ENCODE peak calls at places on chromosomes 2 and 18, in seven cellular contexts. H is adrenal gland, D is neural progenitor cell, O is lower leg skin, R is GM12865, E is stomach, F is astrocyte of the spinal cord. B is an unnamed sample.

GRCh38 chr2:148237911-148238310 is 217.0 kb downstream of the MBD5 start:
- DNase-seq in O (no peak), E (no peak), F (no peak), H (no peak), R (no peak), D (no peak), B (no peak)

GRCh38 chr2:136075466-136075865 is 42.5 kb downstream of the CXCR4 start:
- DNase-seq in D (no peak), R (no peak), O (no peak), H (no peak), F (no peak), E (no peak), B (no peak)

GRCh38 chr18:49021076-49021432 is 70.3 kb upstream of the SMAD7 start:
- DNase-seq in D (no peak), E (no peak), R (no peak), H (peak), F (no peak), O (no peak), B (no peak)

GRCh38 chr18:28905509-28905908 is 728.6 kb upstream of the CDH2 start:
- DNase-seq in O (no peak), D (no peak), H (no peak), E (no peak), F (peak), R (no peak), B (no peak)

GRCh38 chr2:16320716-16321115 is 344.9 kb downstream of the CYRIA start:
- DNase-seq in E (no peak), H (no peak), O (no peak), F (no peak), R (no peak), D (peak), B (no peak)

GRCh38 chr2:187976667-187977333 is 314.9 kb upstream of the GULP1 start:
- DNase-seq in F (no peak), E (no peak), D (peak), H (no peak), O (no peak), R (no peak), B (no peak)

GRCh38 chr2:223949241-223949640 is 4.1 kb upstream of the WDFY1 start:
- DNase-seq in R (peak), O (no peak), F (no peak), H (no peak), E (no peak), D (no peak), B (no peak)

GRCh38 chr2:176595986-176596385 is 326.7 kb downstream of the MTX2 start:
- DNase-seq in E (no peak), H (no peak), D (no peak), F (peak), R (no peak), O (no peak), B (no peak)

GRCh38 chr2:172600644-172601043 is 44.8 kb downstream of the PDK1 start:
- DNase-seq in F (no peak), D (no peak), H (no peak), E (no peak), O (no peak), R (no peak), B (no peak)

GRCh38 chr18:43092539-43092938 is 22.9 kb downstream of the RIT2 start:
- DNase-seq in H (no peak), F (no peak), E (no peak), O (no peak), R (no peak), D (no peak), B (no peak)

GRCh38 chr2:29923110-29923721 is 1.8 kb upstream of the ALK start:
- DNase-seq in D (peak), H (peak), E (peak), R (peak), O (no peak), F (peak), B (peak)

GRCh38 chr2:98730053-98730850 is 680 bp downstream of the MGAT4A start:
- DNase-seq in H (peak), R (peak), E (peak), F (no peak), D (peak), O (peak), B (no peak)

GRCh38 chr2:69559696-69560482 is 83.7 kb downstream of the AAK1 start:
- DNase-seq in R (peak), F (peak), O (no peak), H (no peak), E (no peak), D (peak), B (peak)

GRCh38 chr2:58056201-58056916 is 9.8 kb downstream of the VRK2 start:
- DNase-seq in E (no peak), O (no peak), H (no peak), R (no peak), F (no peak), D (no peak), B (no peak)

GRCh38 chr2:191013876-191014652 is at the start of gene STAT1:
- DNase-seq in E (peak), F (peak), D (peak), R (peak), H (peak), O (peak), B (peak)
- H3K4me3 ChIP-seq in E (peak), F (peak), D (peak), R (peak), H (peak), O (peak), B (peak)

GRCh38 chr2:332592-332991 is 44.7 kb upstream of the ALKAL2 start:
- DNase-seq in O (no peak), H (no peak), E (no peak), D (no peak), R (no peak), F (no peak), B (no peak)
- TF ChIP-seq CTCF in O (no peak), H (no peak), E (no peak), D (peak), R (no peak), F (peak), B (no peak)

GRCh38 chr18:24491882-24492281 is 31.4 kb downstream of the HRH4 start:
- DNase-seq in E (no peak), O (no peak), D (no peak), R (peak), H (no peak), F (no peak), B (no peak)
- H3K4me3 ChIP-seq in E (no peak), O (no peak), D (no peak), R (no peak), H (no peak), F (no peak), B (no peak)

GRCh38 chr18:6731197-6731596 is 1.7 kb downstream of the ARHGAP28 start:
- DNase-seq in F (peak), O (no peak), H (no peak), E (no peak), D (peak), R (no peak), B (peak)

GRCh38 chr18:6732952-6733351 is 3.4 kb downstream of the ARHGAP28 start:
- DNase-seq in O (no peak), D (no peak), H (no peak), E (no peak), R (no peak), F (no peak), B (no peak)

GRCh38 chr18:6728809-6729246 is 688 bp upstream of the ARHGAP28 start:
- DNase-seq in F (no peak), D (no peak), E (no peak), H (no peak), R (no peak), O (no peak), B (no peak)

GRCh38 chr18:6728318-6728717 is 1.2 kb upstream of the ARHGAP28 start:
- DNase-seq in E (no peak), R (no peak), O (no peak), F (no peak), D (no peak), H (no peak), B (no peak)

DNA sequence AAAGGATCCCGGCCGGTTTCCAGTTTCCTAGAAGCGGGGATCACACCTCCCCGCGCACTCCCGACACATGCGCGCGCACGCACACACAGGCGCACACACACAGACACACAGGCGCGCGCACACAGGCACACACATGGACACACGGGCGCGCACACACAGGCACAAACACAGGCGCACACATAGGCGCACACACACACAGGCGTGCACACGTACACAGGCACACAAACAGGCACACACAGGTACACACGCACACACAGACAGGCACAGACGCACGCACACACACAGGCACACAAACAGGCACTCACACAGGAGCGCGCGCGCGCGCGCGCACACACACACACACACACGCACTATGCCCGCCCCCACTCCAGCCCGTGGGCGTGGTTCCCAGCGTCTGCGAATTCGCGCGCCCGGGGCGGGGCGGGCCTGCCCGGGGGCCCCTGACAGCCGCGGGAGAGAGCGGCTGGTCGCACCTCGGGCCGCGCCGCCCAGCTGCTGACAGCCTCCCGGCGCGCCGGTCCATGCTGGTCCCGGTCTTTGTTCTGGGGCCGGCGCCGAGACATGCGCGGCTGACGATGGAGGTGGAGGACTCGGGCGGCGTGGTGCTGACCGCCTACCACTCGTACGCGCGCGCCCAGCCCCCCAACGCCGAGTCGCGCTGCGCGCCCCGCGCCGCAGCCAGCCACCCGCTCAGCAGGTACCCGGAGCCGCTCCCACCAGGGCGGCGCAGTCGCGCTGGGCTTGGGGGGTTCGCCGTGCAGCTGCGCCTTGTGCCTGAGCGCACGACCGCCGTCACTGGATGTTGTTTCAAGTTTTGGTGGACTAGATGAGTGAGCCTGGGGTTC is at the start of gene ARHGAP28:
- DNase-seq in R (peak), D (peak), E (peak), O (peak), H (peak), F (peak), B (peak)
- TF ChIP-seq CTCF in R (no peak), D (peak), E (no peak), O (no peak), H (peak), F (peak), B (no peak)

DNA sequence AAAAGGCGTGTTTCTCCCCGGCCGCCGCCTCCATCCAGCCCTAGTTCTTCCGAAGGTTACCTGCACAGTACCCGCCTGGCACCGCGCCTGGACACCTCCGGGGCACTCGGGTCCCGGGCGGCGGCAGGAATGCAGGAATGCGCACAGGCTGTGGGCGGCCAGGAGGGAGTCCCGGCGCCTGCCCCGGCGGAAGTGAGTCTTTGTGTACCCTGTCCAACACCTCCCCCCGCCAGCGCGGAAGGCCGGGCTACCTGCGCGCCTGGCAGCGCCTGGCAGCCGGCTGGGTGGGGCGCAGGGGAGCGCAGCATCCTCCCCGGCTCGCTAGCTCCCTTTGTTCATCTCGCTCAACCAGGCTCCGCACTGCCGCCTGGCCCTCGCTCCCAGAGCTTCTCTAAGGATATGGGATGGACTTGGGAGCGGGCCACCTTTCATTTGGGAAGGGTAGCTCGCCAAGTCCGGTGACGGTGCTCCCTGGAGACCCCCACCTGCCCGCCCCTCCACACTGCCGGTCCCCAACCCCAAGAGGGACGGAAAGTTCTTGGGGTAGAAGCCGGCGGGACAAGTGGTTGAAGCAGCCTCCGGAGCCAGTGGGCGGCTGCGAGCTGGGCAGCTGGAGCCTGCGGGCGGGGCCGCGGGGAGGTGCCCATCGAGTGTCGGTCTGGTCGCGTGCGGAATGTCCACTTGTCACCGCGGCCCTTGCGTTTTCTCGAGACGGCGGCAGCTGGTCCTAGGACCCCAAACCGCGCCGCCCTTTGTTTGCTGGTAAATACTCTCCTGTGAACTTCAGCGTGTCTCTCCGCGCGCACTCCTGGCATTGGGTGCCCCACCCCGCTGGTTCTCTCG is 1.2 kb upstream of the ST6GAL2 start:
- DNase-seq in O (no peak), H (no peak), R (no peak), F (peak), D (peak), E (peak), B (no peak)
- H3K4me3 ChIP-seq in O (no peak), H (no peak), R (no peak), F (peak), D (peak), E (peak), B (peak)

GRCh38 chr2:127526142-127526939 is at the start of gene IWS1:
- DNase-seq in F (peak), H (peak), D (peak), O (peak), R (peak), E (peak), B (peak)
- TF ChIP-seq CTCF in F (peak), H (peak), D (peak), O (no peak), R (peak), E (peak), B (peak)

DNA sequence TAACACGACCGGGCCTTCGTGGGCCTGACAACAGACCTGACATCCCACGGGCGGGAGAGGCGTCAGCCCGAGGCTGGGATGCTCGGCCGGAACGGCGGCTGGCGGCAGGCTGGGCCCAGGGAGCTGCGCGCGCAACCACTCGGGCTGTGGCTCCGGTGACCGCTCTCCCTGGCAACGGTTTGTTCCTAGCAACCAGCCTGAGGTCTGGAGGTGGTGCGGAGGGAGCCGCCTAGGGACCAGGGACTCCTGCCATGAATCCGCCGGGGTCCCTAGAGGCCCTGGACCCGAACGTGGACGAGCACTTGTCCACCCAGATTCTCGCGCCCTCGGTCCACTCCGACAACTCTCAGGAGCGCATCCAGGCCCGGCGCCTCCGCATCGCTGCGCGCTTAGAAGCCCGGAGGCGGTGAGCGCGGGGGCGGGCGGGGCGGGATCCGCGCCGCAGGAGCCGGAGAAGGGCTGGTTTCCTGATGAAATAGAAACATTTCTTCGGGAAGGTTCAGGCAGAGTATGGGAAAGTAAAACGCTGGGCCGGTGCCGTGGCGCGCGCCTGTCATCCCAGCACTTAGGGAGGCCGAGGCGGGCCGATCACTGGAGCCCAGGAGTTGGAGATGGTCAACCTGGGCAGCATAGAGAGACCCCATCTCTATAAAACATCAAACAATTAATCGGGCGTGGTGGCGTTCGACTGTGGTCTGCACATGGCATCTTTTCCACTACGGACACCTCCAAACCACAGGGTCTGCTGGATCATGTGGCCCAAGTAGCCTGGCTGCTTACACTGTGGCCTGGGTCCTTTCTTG is at the start of gene DRC1:
- DNase-seq in R (no peak), H (peak), D (peak), E (peak), O (no peak), F (peak), B (peak)
- H3K4me3 ChIP-seq in R (no peak), H (no peak), D (peak), E (peak), O (no peak), F (peak), B (peak)

GRCh38 chr2:20682166-20682565 is 15.2 kb downstream of the GDF7 start:
- DNase-seq in O (no peak), E (no peak), F (no peak), D (peak), R (no peak), H (no peak), B (no peak)
- TF ChIP-seq CTCF in O (no peak), E (peak), F (peak), D (peak), R (peak), H (peak), B (peak)

GRCh38 chr2:120373424-120373823 is 27.5 kb downstream of the INHBB start:
- DNase-seq in O (no peak), H (no peak), R (no peak), E (no peak), F (no peak), D (peak), B (no peak)
- H3K4me3 ChIP-seq in O (no peak), H (no peak), R (no peak), E (no peak), F (no peak), D (no peak), B (no peak)

DNA sequence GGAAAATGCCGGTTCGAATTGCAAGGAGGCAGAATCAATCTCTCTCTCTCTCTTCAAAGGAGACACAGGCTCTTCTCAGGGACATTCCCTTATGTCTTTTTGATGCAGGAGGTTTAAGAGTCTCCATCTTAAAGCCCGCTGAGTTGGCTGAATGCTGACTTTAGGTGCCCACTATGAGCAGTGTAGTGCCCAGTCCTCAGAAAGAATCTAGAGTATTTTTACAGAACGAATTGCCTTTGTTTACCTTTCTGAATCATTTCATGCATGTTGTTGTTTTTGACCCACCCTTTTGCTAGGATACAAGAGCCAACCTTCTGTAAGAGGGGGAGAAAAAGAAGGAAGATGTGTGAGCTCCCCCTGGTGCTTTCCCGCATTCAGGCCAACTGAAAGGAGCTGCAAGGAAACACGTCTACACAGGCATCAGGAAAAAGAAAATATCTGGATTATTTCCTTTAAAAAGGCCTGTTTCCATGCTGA is 193.5 kb upstream of the TCF4 start:
- DNase-seq in E (no peak), H (peak), D (peak), O (no peak), F (peak), R (peak), B (no peak)
- TF ChIP-seq CTCF in E (no peak), H (peak), D (peak), O (no peak), F (peak), R (peak), B (peak)